ENCODE peak calls at places on chromosome 10, in five cellular contexts. U is cardiac fibroblast, K is AG04449, G is left lung, D is AG04450. I is an unnamed sample.

GRCh38 chr10:79413196-79413595 is 32.2 kb downstream of the ZCCHC24 start:
- DNase-seq in U (peak), K (no peak), G (peak), D (no peak), I (no peak)

GRCh38 chr10:69217119-69217754 is 2.9 kb upstream of the HKDC1 start:
- DNase-seq in U (peak), K (peak), G (no peak), D (peak), I (no peak)

GRCh38 chr10:106513328-106513727 is 651.2 kb downstream of the SORCS1 start:
- DNase-seq in U (peak), K (no peak), G (no peak), D (no peak), I (no peak)

GRCh38 chr10:59895629-59896116 is 10.7 kb downstream of the CCDC6 start:
- DNase-seq in U (peak), K (no peak), G (no peak), D (no peak), I (no peak)

GRCh38 chr10:87776328-87776727 is 41.7 kb downstream of the ATAD1 start:
- DNase-seq in U (no peak), K (no peak), G (no peak), D (no peak), I (no peak)

GRCh38 chr10:69742928-69743602 is 58.6 kb upstream of the COL13A1 start:
- DNase-seq in U (peak), K (no peak), G (no peak), D (no peak), I (no peak)

GRCh38 chr10:92965314-92965713 is 95.3 kb upstream of the CYP26C1 start:
- DNase-seq in U (peak), K (no peak), G (no peak), D (no peak), I (no peak)

GRCh38 chr10:17454181-17454800 is at the start of gene ST8SIA6:
- DNase-seq in U (peak), K (no peak), G (peak), D (no peak), I (peak)

GRCh38 chr10:1050145-1050544 is 1.2 kb upstream of the IDI1 start:
- DNase-seq in U (peak), K (no peak), G (no peak), D (no peak), I (no peak)

GRCh38 chr10:77202857-77203256 is 434.8 kb downstream of the KCNMA1 start:
- DNase-seq in U (no peak), K (no peak), G (no peak), D (no peak), I (no peak)

GRCh38 chr10:95511314-95511713 is 49.9 kb downstream of the SORBS1 start:
- DNase-seq in U (no peak), K (no peak), G (no peak), D (no peak), I (no peak)

GRCh38 chr10:51389415-51390342 is 309.7 kb downstream of the CSTF2T start:
- DNase-seq in U (peak), K (peak), G (no peak), D (peak), I (no peak)

DNA sequence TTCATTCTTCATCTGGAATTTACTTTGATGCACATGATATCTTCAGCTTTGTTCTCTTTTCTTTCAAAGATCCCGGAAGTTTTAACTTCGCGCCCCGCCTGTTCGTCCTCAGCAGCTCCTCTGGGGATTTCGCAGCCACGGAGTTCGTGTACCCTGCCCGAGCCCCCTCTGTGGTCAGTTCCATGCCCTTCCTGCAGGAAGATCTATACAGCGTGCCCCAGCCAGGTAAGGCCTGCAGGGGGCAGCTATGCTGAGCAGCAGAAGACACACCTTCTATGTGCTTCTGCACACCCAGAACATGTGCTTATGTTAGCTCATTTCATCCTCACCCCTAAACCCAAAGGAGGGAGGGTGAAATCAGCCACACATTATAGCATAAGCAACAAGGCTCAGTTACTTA is 79.7 kb upstream of the LYZL2 start:
- DNase-seq in U (no peak), K (no peak), G (no peak), D (no peak), I (no peak)
- TF ChIP-seq CTCF in U (peak), K (no peak), G (no peak), D (no peak), I (no peak)

GRCh38 chr10:114279289-114279688 is 40.2 kb downstream of the VWA2 start:
- DNase-seq in U (no peak), K (no peak), G (no peak), D (no peak), I (no peak)

GRCh38 chr10:114281461-114281860 is 42.4 kb downstream of the VWA2 start:
- DNase-seq in U (no peak), K (no peak), G (no peak), D (no peak), I (no peak)

GRCh38 chr10:114281006-114281405 is 42.0 kb downstream of the VWA2 start:
- DNase-seq in U (no peak), K (no peak), G (no peak), D (no peak), I (no peak)

GRCh38 chr10:114278884-114279191 is 39.8 kb downstream of the VWA2 start:
- DNase-seq in U (no peak), K (no peak), G (no peak), D (no peak), I (no peak)

DNA sequence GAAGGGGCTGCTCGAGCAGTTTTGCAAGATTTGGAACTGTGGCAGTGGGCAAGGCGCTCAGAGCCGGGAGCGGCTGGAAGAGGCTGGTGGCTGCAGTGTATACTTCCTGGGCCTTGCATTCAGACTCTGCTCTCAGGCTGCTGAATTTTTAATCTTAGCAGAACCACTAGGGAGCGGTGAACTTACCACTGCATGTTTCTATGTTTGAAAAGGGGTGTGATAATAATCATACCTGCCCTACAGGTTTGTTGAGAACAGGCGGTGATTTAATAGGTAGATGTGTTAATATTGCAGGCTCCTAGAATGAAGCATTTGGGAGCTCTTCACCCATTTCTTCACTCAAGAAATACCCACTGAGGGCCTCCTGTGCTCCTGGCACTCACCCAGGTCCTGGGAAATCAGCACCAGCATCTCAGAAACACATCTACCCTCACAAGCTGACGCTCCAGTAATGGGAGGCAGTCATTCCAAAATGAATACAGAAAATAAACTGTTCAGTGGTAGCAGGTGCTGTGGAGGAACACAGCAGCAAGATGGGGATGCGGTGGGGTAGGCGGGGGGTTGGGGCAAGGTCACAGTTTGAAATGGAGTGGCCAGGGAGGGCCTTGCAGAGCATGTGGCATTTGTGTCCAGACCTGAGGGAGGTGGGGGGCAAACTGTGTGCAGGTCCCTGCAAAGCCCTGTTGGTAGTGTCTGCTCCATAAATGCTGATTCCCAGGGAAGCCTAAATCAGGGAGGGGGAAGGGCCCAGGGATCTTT is 41.0 kb downstream of the VWA2 start:
- DNase-seq in U (no peak), K (no peak), G (no peak), D (no peak), I (no peak)
- TF ChIP-seq CTCF in U (no peak), K (no peak), G (no peak), D (no peak), I (no peak)

DNA sequence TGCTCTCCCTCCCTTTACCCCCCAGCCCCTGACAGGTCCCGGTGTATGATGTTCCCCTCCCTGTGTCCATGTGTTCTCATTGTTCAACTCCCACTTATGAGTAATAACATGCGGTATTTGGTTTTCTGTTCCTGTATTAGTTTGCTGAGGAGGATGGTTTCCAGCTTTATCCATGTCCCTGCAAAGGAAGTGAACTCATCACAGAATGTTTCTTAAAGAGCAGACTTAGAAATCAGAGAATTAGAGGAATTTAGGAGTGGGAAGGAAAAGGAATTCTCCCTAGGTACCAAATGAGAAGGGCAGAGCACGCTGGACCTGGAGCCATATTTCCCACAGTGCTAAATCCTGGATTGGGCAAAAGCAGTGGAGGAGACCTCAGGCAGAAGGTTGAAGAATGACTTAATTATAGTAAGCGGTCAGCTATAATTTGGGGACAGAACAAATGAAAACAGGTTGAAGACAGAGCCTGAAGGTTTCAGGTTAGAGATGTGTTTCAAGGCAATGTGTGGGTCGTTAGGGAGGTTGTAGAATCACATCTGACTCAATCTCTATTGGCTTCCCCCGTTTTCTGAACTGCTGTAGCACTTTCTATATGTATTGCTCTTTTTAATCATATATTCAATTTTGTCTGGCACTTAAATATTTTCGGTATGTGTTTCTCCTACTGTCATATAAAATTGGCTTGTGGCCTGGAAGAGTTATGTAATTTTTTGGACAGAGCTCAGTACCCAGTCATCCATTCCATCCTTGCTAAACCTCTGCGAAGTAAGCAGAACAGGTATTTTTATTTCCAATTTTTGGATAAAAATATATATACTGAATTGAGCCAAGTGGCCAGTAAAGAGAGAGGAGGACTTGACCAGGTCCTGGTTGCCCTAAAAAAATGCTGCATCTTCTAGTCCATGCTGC is 210.5 kb upstream of the KLF6 start:
- DNase-seq in U (peak), K (peak), G (no peak), D (peak), I (no peak)
- TF ChIP-seq CTCF in U (no peak), K (no peak), G (no peak), D (no peak), I (no peak)

GRCh38 chr10:108868881-108869280 is 1054.4 kb downstream of the XPNPEP1 start:
- DNase-seq in U (no peak), K (no peak), G (no peak), D (no peak), I (no peak)
- TF ChIP-seq CTCF in U (no peak), K (no peak), G (no peak), D (no peak), I (no peak)

DNA sequence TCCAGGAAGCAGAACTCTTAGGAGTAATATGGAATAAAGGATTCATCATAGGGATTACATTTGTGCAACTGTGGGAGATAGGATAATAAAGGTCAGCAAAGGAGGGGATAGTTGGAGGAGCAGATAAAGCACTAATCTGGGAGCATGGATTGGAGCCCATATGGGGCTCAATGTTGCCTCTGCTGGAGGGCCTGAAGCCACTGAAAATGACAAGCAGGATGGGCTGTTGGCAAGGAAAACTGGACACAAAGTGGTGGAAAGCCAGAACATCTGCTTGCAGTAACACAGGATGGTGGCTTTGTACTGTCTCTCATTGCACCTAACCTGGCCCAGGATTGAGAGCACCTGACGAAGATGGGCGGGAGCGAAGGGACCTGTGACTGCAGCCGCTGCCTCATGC is 15.0 kb upstream of the COMMD3 start:
- DNase-seq in U (no peak), K (no peak), G (no peak), D (no peak), I (no peak)
- TF ChIP-seq CTCF in U (no peak), K (no peak), G (no peak), D (peak), I (no peak)

DNA sequence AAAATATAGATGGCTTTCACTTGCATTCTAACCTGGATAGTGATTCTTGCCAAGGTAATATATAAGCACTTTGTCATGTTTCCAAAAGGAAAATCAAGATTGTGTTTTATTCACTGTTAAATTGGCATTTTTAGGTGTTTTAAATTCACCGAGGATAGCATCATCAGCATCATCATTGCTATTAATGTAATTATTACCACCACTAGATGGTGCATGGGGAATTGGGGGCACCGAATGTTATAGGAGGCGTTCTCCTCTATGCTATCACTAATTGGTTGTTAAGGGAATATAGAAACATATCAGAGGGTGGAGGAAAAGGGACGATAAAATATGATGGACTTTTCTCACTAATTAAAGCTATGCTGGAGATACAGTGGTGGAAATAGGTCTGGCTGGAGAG is 95.5 kb downstream of the CELF2 start:
- DNase-seq in U (no peak), K (no peak), G (no peak), D (no peak), I (no peak)
- TF ChIP-seq CTCF in U (no peak), K (no peak), G (peak), D (peak), I (peak)

DNA sequence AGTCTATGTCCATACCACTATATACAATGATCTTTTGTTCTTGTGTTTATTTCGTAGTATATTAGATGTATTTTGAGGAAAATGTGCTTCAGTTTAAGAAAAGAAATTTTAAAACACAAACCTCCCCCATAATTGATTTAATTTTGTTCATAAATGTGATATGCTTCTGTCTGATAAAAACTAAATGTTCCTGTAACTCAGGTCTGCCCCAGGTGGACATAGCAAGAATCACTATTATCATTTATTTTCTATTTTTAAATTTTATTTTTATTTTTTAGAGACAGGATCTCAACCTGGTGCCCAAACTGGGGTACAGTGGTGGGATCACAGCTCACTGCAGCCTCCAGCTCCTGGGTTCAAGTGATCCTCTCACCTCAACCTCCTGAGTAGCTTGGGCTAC is 43.2 kb downstream of the BEND7 start:
- DNase-seq in U (peak), K (no peak), G (no peak), D (no peak), I (no peak)
- TF ChIP-seq CTCF in U (peak), K (peak), G (no peak), D (peak), I (no peak)

DNA sequence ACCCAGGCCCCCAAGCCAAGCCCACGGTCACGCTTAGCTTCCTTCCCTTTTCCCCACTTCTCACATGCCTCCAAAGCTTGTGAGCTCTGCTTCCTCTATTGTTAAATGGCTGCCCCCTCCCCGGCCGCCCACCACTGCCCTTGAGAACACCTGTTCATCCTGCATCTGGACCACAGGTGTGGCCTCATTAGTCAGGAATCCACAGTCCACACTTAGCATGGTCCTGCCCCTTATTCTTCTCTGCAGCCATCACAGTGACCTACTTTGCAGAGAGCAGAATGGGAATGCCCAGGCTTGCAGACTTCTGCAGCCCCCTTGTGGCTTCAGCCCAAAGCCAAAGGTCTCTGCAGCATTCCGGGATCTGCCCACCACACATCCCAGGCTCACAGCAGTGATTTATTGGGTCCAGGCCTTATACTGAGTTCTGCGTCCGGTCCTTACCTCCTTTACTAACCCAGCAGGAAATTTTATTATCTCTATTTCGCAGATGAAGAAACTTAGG is 67.0 kb downstream of the PTPRE start:
- DNase-seq in U (no peak), K (no peak), G (no peak), D (no peak), I (no peak)
- TF ChIP-seq CTCF in U (no peak), K (no peak), G (no peak), D (no peak), I (no peak)

I was measured in natural killer cell.